ENCODE peak calls at places on chromosome 5, in six cellular contexts. O is activated CD4-positive, alpha-beta T cell treated with anti-CD3 and anti-CD28 coated beads, Interleukin-2, amount 10 ng/mL, durations not matched to agents 7 days and 5 days; N is tibial artery; R is AG10803; K is stimulated activated CD8-positive, alpha-beta memory T cell treated with anti-CD3 and anti-CD28 coated beads, Interleukin-2, amount 100 ng/mL, for 48 hours; X is WTC11. W is an unnamed sample.

GRCh38 chr5:137144656-137145055 is 354.5 kb downstream of the SPOCK1 start:
- DNase-seq in K (no peak), N (no peak), R (no peak), O (no peak), X (no peak), W (no peak)

GRCh38 chr5:176533390-176533789 is 3.8 kb downstream of the RNF44 start:
- DNase-seq in K (no peak), O (no peak), X (no peak), N (no peak), R (no peak), W (peak)

GRCh38 chr5:10839118-10839517 is 78.1 kb upstream of the DAP start:
- DNase-seq in N (no peak), O (no peak), R (no peak), K (no peak), X (no peak), W (no peak)

GRCh38 chr5:175378444-175379028 is 65.4 kb downstream of the DRD1 start:
- DNase-seq in K (no peak), R (peak), X (no peak), N (no peak), O (no peak), W (peak)

GRCh38 chr5:151094054-151094858 is 13.4 kb upstream of the TNIP1 start:
- DNase-seq in K (peak), R (no peak), X (no peak), N (no peak), O (peak), W (peak)

GRCh38 chr5:19987594-19988345 is at the start of gene CDH18:
- DNase-seq in R (peak), X (peak), N (no peak), K (no peak), O (no peak), W (peak)

GRCh38 chr5:180607861-180608571 is 16.7 kb upstream of the SCGB3A1 start:
- DNase-seq in O (no peak), K (no peak), N (no peak), R (no peak), X (no peak), W (no peak)

GRCh38 chr5:172795401-172795977 is 24.5 kb upstream of the DUSP1 start:
- DNase-seq in N (peak), K (no peak), O (no peak), X (no peak), R (peak), W (peak)

GRCh38 chr5:173707392-173707791 is 90.9 kb upstream of the BOD1 start:
- DNase-seq in O (no peak), N (peak), R (peak), K (no peak), X (no peak), W (peak)

GRCh38 chr5:31918739-31919138 is 255.4 kb downstream of the GOLPH3 start:
- DNase-seq in R (no peak), K (no peak), O (no peak), N (no peak), X (no peak), W (peak)

GRCh38 chr5:58849995-58850667 is 267.3 kb downstream of the RAB3C start:
- DNase-seq in R (peak), X (peak), K (no peak), O (no peak), N (no peak), W (peak)

GRCh38 chr5:14153932-14154646 is 10.9 kb downstream of the TRIO start:
- DNase-seq in N (peak), R (peak), O (no peak), X (peak), K (no peak), W (peak)

GRCh38 chr5:175853573-175854230 is 17.7 kb upstream of the CPLX2 start:
- DNase-seq in R (no peak), X (no peak), O (no peak), N (peak), K (no peak), W (no peak)

GRCh38 chr5:51810592-51810991 is 427.3 kb downstream of the ISL1 start:
- DNase-seq in K (no peak), N (no peak), R (no peak), O (no peak), X (no peak), W (no peak)

GRCh38 chr5:154761062-154761740 is 6.0 kb downstream of the LARP1 start:
- DNase-seq in X (no peak), K (no peak), O (peak), R (no peak), N (no peak), W (no peak)

GRCh38 chr5:16733597-16733996 is 116.8 kb upstream of the RETREG1 start:
- DNase-seq in X (peak), R (no peak), N (no peak), O (no peak), K (no peak), W (no peak)

GRCh38 chr5:95759634-95760033 is 28.5 kb downstream of the RHOBTB3 start:
- DNase-seq in O (no peak), K (no peak), N (no peak), X (no peak), R (peak), W (peak)

GRCh38 chr5:142283304-142283703 is 41.5 kb downstream of the SPRY4 start:
- DNase-seq in N (no peak), X (no peak), O (no peak), K (no peak), R (no peak), W (no peak)

GRCh38 chr5:34436761-34437501 is 219.2 kb upstream of the RAI14 start:
- DNase-seq in N (no peak), X (no peak), K (no peak), O (no peak), R (no peak), W (no peak)

GRCh38 chr5:58188287-58188651 is 271.6 kb downstream of the PLK2 start:
- DNase-seq in N (no peak), O (no peak), X (no peak), K (no peak), R (peak), W (peak)

GRCh38 chr5:171122372-171122771 is 186.7 kb upstream of the TLX3 start:
- DNase-seq in R (peak), O (no peak), K (no peak), N (no peak), X (no peak), W (peak)

GRCh38 chr5:126101901-126102300 is 321.3 kb upstream of the GRAMD2B start:
- DNase-seq in X (no peak), N (no peak), R (no peak), K (no peak), O (no peak), W (no peak)

GRCh38 chr5:53438486-53439472 is 41.6 kb upstream of the FST start:
- DNase-seq in X (no peak), K (no peak), N (no peak), R (peak), O (no peak), W (no peak)

GRCh38 chr5:178996156-178996555 is 1.0 kb upstream of the GRM6 start:
- DNase-seq in K (no peak), R (no peak), N (no peak), X (no peak), O (no peak), W (no peak)

GRCh38 chr5:158679221-158679641 is 420.5 kb downstream of the EBF1 start:
- DNase-seq in N (no peak), O (no peak), R (no peak), X (no peak), K (no peak), W (no peak)

GRCh38 chr5:83720805-83721431 is at the start of gene HAPLN1:
- DNase-seq in K (no peak), X (peak), O (no peak), R (peak), N (no peak), W (peak)

GRCh38 chr5:50794812-50795211 is 128.4 kb downstream of the PARP8 start:
- DNase-seq in X (no peak), R (no peak), O (no peak), K (no peak), N (no peak), W (no peak)

GRCh38 chr5:95487880-95488279 is 66.9 kb downstream of the SKIC3 start:
- DNase-seq in K (no peak), R (no peak), X (no peak), O (no peak), N (no peak), W (no peak)

GRCh38 chr5:128842241-128842640 is 123.0 kb upstream of the SLC27A6 start:
- DNase-seq in K (no peak), N (no peak), X (no peak), R (no peak), O (no peak), W (peak)

GRCh38 chr5:126938461-126938860 is 91.9 kb downstream of the MARCHF3 start:
- DNase-seq in R (peak), O (no peak), N (no peak), X (no peak), K (no peak), W (no peak)